ENCODE peak calls at places on chromosomes 4 and X, in eight cellular contexts. Z is retinal pigment epithelial cell; L is posterior cingulate gyrus; K is stimulated activated CD4-positive, alpha-beta T cell treated with anti-CD3 and anti-CD28 coated beads, TNF-alpha, amount 100 ng/mL, for 48 hours; Q is upper lobe of right lung; C is lower leg skin; X is psoas muscle; D is G401. R is an unnamed sample.

GRCh38 chr4:67922697-67923096 is 38.9 kb upstream of the TMPRSS11D start:
- DNase-seq in Z (no peak), L (no peak), K (no peak), Q (no peak), C (no peak), X (no peak), D (no peak), R (no peak)

GRCh38 chr4:105969575-105969974 is 74.3 kb downstream of the NPNT start:
- DNase-seq in Z (no peak), L (no peak), K (no peak), Q (no peak), C (no peak), X (no peak), D (no peak), R (no peak)

GRCh38 chr4:136383126-136383525 is 1149.2 kb downstream of the PCDH18 start:
- DNase-seq in Z (no peak), L (no peak), K (no peak), Q (no peak), C (no peak), X (no peak), D (no peak), R (no peak)

GRCh38 chrX:100984818-100985217 is 15.3 kb downstream of the ARL13A start:
- DNase-seq in Z (no peak), L (no peak), K (no peak), Q (no peak), C (no peak), X (no peak), D (no peak), R (no peak)

GRCh38 chrX:55867254-55867653 is 149.7 kb downstream of the RRAGB start:
- DNase-seq in Z (no peak), L (no peak), K (no peak), Q (no peak), C (no peak), X (no peak), D (no peak), R (no peak)

GRCh38 chr4:137635108-137635507 is 102.8 kb upstream of the PCDH18 start:
- DNase-seq in Z (no peak), L (no peak), K (no peak), Q (no peak), C (no peak), X (no peak), D (no peak), R (no peak)

GRCh38 chrX:153449306-153450113 is 3.7 kb upstream of the TREX2 start:
- DNase-seq in Z (no peak), L (peak), K (no peak), Q (no peak), C (no peak), X (no peak), D (no peak), R (no peak)

GRCh38 chr4:125590158-125590557 is 275.4 kb downstream of the FAT4 start:
- DNase-seq in Z (no peak), L (no peak), K (no peak), Q (no peak), C (no peak), X (no peak), D (no peak), R (no peak)

GRCh38 chr4:138007572-138007971 is 234.6 kb downstream of the SLC7A11 start:
- DNase-seq in Z (no peak), L (no peak), K (no peak), Q (no peak), C (no peak), X (no peak), D (no peak), R (no peak)

GRCh38 chr4:74754218-74754617 is 40.1 kb downstream of the BTC start:
- DNase-seq in Z (no peak), L (no peak), K (no peak), Q (no peak), C (no peak), X (no peak), D (no peak), R (no peak)

GRCh38 chr4:77493829-77494551 is 111.6 kb upstream of the CXCL13 start:
- DNase-seq in Z (no peak), L (no peak), K (no peak), Q (no peak), C (no peak), X (no peak), D (no peak), R (no peak)

GRCh38 chr4:184649971-184650855 is 675 bp downstream of the PRIMPOL start:
- DNase-seq in Z (no peak), L (no peak), K (no peak), Q (no peak), C (no peak), X (no peak), D (peak), R (no peak)

GRCh38 chr4:1601852-1602525 is 82.1 kb downstream of the FAM53A start:
- DNase-seq in Z (no peak), L (peak), K (no peak), Q (peak), C (no peak), X (peak), D (no peak), R (no peak)

GRCh38 chrX:45070116-45071007 is 130.3 kb downstream of the DIPK2B start:
- DNase-seq in Z (peak), L (no peak), K (no peak), Q (no peak), C (no peak), X (no peak), D (peak), R (no peak)

R was measured in occipital lobe.